ENCODE peak calls at places on chromosome X, in four cellular contexts. E is mammary epithelial cell, H is kidney epithelial cell, R is fibroblast of villous mesenchyme. X is an unnamed sample.

GRCh38 chrX:154592505-154592904 is 7.6 kb downstream of the CTAG1A start:
- DNase-seq in E (no peak), H (no peak), R (no peak), X (no peak)

GRCh38 chrX:142637206-142637605 is 388.5 kb upstream of the SPANXN4 start:
- DNase-seq in R (no peak), H (no peak), E (no peak), X (no peak)

GRCh38 chrX:110541266-110541665 is 182.6 kb downstream of the RTL9 start:
- DNase-seq in R (no peak), E (no peak), H (no peak), X (no peak)

GRCh38 chrX:22958250-22958649 is 41.5 kb upstream of the DDX53 start:
- DNase-seq in E (no peak), R (no peak), H (no peak), X (no peak)

GRCh38 chrX:15301924-15302323 is 13.5 kb downstream of the ASB11 start:
- DNase-seq in E (peak), R (peak), H (no peak), X (peak)

GRCh38 chrX:39802354-39802753 is 295.4 kb downstream of the BCOR start:
- DNase-seq in H (no peak), R (no peak), E (no peak), X (peak)

GRCh38 chrX:111467896-111468295 is 43.5 kb upstream of the SERTM2 start:
- DNase-seq in R (peak), H (no peak), E (no peak), X (no peak)

GRCh38 chrX:46687619-46688018 is 71.3 kb downstream of the SLC9A7 start:
- DNase-seq in E (peak), H (no peak), R (peak), X (peak)

GRCh38 chrX:34956915-34957314 is 14.3 kb downstream of the FAM47B start:
- DNase-seq in E (peak), R (peak), H (peak), X (peak)

GRCh38 chrX:1165535-1166196 is 46.8 kb downstream of the CRLF2 start:
- DNase-seq in E (peak), R (no peak), H (no peak), X (peak)

GRCh38 chrX:1488141-1488540 is 35.4 kb upstream of the ASMTL start:
- DNase-seq in E (no peak), H (no peak), R (no peak), X (no peak)

GRCh38 chrX:95218964-95219363 is 1465.7 kb upstream of the DIAPH2 start:
- DNase-seq in H (no peak), E (no peak), R (no peak), X (no peak)

GRCh38 chrX:24023972-24024664 is 2.9 kb downstream of the KLHL15 start:
- DNase-seq in R (peak), E (peak), H (no peak), X (peak)

GRCh38 chrX:20269848-20270556 is 3.3 kb upstream of the RPS6KA3 start:
- DNase-seq in R (no peak), E (no peak), H (no peak), X (no peak)

GRCh38 chrX:20267599-20267923 is 852 bp upstream of the RPS6KA3 start:
- DNase-seq in H (no peak), R (no peak), E (no peak), X (no peak)

GRCh38 chrX:20266810-20267598 is at the start of gene RPS6KA3:
- DNase-seq in H (peak), E (peak), R (peak), X (peak)

GRCh38 chrX:20265726-20266681 is 705 bp downstream of the RPS6KA3 start:
- DNase-seq in H (no peak), R (peak), E (peak), X (peak)

GRCh38 chrX:20267924-20268701 is 1.4 kb upstream of the RPS6KA3 start:
- DNase-seq in R (peak), E (no peak), H (no peak), X (peak)
- H3K4me3 ChIP-seq in R (peak), E (no peak), H (peak), X (peak)

DNA sequence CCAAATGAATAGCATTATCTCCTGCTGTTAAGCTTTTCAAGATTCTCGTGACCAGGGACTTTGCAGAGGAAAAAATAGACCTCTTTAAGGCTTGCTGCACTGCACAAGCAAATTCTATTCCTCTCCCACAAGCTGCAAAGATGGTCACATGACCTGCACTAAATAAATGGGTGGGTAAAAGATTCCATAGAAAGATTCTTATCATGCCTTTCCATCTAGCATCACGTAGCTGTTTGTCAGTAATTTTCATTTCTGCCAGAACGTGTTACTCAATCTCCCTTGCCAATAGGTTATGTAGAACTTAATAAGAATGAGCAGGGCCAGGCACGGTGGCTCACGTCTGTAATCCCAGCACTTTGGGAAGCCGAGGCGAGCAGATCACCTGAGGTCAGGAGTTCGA is 57.9 kb upstream of the USP9X start:
- DNase-seq in R (peak), H (no peak), E (peak), X (peak)
- H3K4me3 ChIP-seq in R (no peak), H (no peak), E (no peak), X (no peak)

DNA sequence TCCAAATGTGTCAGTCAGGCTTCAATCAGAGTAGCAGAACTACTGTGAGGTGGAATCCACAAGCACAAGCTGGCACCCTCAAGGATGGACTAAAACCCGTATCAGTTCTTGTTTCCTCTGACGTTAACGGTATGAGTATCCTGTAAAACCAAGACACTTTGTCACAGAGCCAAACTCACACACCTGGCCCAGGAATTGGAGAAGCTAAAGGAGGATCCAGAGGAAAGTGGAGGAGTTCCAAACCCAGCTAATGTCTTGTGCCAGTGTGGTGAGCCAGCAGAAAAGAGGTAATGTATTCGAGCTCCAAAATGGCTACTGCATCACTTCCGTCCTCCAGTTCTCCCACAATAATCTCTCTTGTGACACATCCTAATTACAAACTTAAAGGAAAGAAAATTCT is 44.7 kb downstream of the ATP1B4 start:
- DNase-seq in H (no peak), E (peak), R (no peak), X (no peak)
- H3K4me3 ChIP-seq in H (no peak), E (no peak), R (no peak), X (no peak)

DNA sequence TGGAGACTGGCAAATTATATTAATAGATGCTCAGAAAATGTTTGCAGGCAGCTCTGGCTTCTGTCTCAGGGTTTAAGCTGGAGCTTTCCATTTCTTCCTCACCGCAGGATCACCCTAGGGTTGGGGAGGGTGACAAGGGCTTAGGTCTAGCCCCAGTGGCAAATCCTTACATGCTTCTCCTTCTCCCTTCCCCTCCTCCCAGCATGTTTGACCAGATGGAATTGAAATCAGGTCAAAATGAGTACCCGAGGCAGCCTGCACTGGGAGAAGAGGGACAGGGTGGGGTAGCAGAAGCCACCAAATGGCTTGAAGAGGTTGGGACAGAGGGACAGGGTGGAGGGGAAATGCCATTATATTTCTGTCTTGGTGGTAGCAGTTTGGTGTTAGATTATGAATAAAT is 1.6 kb downstream of the TMEM35A start:
- DNase-seq in E (no peak), H (no peak), R (no peak), X (no peak)
- H3K4me3 ChIP-seq in E (no peak), H (no peak), R (no peak), X (no peak)

DNA sequence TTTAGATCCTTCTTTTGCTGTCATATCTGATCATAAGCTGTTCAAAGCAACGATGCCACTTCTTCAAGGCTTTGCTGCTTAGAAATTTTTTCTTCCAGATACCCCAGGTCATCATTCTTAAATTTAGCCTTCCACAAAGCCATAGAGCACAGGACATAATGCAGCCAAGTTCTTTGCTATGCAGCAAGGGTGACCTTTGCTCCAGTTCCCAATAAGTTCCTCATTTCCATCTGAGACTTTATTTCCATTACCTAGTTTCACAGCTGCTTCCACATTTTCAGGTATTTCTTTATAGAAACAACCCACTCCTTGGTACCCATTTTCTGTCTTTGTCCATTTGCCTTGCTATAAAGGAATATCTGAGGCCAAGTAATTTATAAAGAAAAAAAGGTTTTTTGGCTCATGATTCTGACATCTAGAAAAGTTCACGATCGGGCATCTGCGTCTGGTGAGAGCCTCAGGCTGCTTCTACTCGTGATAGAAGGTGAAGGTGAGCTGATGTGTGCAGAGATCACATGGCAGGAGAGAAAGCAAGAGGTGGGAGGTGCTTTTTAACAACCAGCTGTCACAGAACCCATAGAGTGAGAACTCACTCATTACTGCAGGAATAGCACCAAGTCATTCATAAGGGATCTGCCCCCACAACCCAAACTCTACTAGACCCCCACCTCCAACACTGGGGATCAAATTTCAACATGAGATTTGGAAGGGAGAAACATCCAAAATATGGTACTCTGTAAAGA is 11.8 kb upstream of the TASL start:
- DNase-seq in R (no peak), H (no peak), E (no peak), X (no peak)
- H3K4me3 ChIP-seq in R (no peak), H (no peak), E (no peak), X (no peak)

DNA sequence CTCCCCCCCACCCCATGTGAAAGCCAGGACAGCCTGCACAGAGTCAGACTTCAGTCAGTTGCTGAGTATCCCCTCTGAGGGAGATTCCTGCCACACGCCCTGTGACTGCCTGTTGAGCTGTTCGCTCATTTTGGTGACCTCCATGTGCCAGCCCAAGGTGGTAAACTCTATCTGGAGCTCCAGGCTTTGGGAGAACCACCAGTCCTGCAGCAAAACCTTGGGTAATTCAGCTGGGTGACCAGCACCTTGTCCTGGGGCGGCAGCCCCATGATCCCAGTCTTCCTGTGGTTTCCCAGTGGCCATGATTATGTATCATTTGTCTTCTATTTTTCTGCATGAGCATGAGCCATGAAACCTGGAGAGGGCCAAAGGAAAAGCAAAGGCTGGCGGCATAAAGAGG is 73.4 kb downstream of the NBDY start:
- DNase-seq in E (no peak), R (no peak), H (no peak), X (no peak)
- H3K4me3 ChIP-seq in E (no peak), R (no peak), H (no peak), X (no peak)

DNA sequence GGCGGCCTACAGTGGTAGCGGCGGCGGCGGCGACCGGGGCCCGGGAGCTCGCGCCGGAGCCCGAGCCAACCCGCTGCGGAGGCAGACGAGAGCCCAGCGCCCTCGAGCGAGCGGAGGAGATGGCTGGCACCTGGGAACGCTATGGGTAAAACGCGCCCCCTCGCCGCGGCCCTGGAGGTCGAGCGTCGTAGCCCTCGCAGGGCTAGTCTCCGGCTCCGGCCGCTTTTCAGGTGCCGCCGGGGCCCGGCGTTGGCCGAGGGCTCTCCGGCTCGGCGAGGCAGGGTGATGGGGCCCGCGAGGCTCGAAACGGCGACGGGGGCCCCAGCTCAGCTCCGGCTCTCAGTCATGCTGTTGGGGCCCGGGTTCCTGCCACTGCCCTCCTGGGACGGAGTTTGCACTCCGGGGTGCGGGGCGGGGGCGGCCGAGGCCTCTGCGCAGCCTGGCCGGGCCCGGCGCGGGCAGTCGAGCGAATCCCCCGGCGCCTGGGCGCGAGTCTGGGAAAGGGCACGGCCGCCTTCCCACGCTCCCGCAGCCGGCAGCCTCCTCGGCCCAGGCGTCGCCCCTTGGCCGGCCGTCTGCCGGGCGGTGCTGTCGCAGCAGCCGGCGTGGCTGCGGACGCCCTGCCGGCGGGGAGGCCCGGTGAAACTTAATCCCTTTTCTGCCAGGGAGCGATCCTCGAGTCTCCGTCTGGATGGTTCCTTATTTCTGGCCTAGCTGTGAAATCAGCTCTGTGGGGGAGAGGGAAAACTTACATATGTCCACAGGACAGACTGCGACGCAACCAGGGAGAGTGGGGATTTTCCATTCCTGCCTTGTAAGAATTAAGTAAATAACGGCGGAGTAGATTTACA is 845 bp downstream of the MID2 start:
- DNase-seq in H (no peak), E (peak), R (peak), X (peak)
- H3K4me3 ChIP-seq in H (peak), E (peak), R (peak), X (peak)

GRCh38 chrX:133495464-133496391 is 80.4 kb upstream of the GPC4 start:
- DNase-seq in H (no peak), E (no peak), R (peak), X (peak)
- H3K4me3 ChIP-seq in H (no peak), E (no peak), R (no peak), X (no peak)

GRCh38 chrX:69386681-69387080 is 117.4 kb upstream of the NALF2 start:
- DNase-seq in E (no peak), R (no peak), H (no peak), X (no peak)
- H3K4me3 ChIP-seq in E (no peak), R (no peak), H (no peak), X (no peak)

GRCh38 chrX:17738737-17739535 is 1.6 kb downstream of the SCML1 start:
- DNase-seq in E (no peak), H (no peak), R (peak), X (peak)
- H3K4me3 ChIP-seq in E (peak), H (peak), R (peak), X (peak)

X was measured in choroid plexus epithelial cell.